ENCODE peak calls at places on chromosomes 3 and 15, in eight cellular contexts. W is GM23338, D is HCT116, M is GM23248, H is neural progenitor cell, N is hepatocyte, G is PC-3, B is SK-N-SH. O is an unnamed sample.

GRCh38 chr3:195129644-195130492 is 141.1 kb downstream of the XXYLT1 start:
- DNase-seq in W (no peak), D (no peak), M (no peak), H (no peak), N (no peak), G (no peak), B (no peak), O (no peak)

GRCh38 chr15:87848012-87848411 is 408.5 kb downstream of the NTRK3 start:
- DNase-seq in W (no peak), D (no peak), M (no peak), H (no peak), N (no peak), G (no peak), B (no peak), O (no peak)

GRCh38 chr15:97087337-97087736 is 756.8 kb downstream of the NR2F2 start:
- DNase-seq in W (no peak), D (no peak), M (no peak), H (no peak), N (no peak), G (no peak), B (no peak), O (no peak)

GRCh38 chr15:38193496-38193895 is 59.1 kb upstream of the SPRED1 start:
- DNase-seq in W (no peak), D (no peak), M (peak), H (no peak), N (no peak), G (peak), B (no peak), O (no peak)

GRCh38 chr3:164465172-164465571 is 613.1 kb downstream of the SI start:
- DNase-seq in W (no peak), D (no peak), M (peak), H (no peak), N (no peak), G (peak), B (no peak), O (no peak)

GRCh38 chr3:197680955-197681521 is 55.7 kb downstream of the RUBCN start:
- DNase-seq in W (peak), D (no peak), M (no peak), H (no peak), N (no peak), G (no peak), B (no peak), O (no peak)

GRCh38 chr15:57596978-57597377 is 5.3 kb downstream of the MYZAP start:
- DNase-seq in W (no peak), D (no peak), M (no peak), H (no peak), N (no peak), G (peak), B (no peak), O (no peak)

GRCh38 chr15:80659375-80659774 is 35.7 kb upstream of the ABHD17C start:
- DNase-seq in W (no peak), D (no peak), M (no peak), H (peak), N (no peak), G (peak), B (no peak), O (no peak)

GRCh38 chr3:140972833-140973232 is 31.2 kb downstream of the SLC25A36 start:
- DNase-seq in W (peak), D (no peak), M (peak), H (no peak), N (no peak), G (peak), B (no peak), O (peak)

GRCh38 chr15:76799760-76800159 is 105.4 kb downstream of the SCAPER start:
- DNase-seq in W (no peak), D (no peak), M (peak), H (no peak), N (no peak), G (peak), B (no peak), O (no peak)

GRCh38 chr15:95304874-95305271 is 1025.6 kb upstream of the NR2F2 start:
- DNase-seq in W (no peak), D (no peak), M (peak), H (no peak), N (no peak), G (no peak), B (no peak), O (no peak)

GRCh38 chr3:14482271-14482721 is 57.8 kb downstream of the GRIP2 start:
- DNase-seq in W (no peak), D (no peak), M (no peak), H (no peak), N (no peak), G (no peak), B (no peak), O (no peak)
- H3K4me2 ChIP-seq in W (no peak), D (no peak), M (no peak), H (no peak), N (no peak), G (no peak), B (no peak), O (no peak)

GRCh38 chr15:28783466-28783865 is 65.0 kb downstream of the GOLGA6L7 start:
- DNase-seq in W (no peak), D (no peak), M (no peak), H (no peak), N (no peak), G (no peak), B (no peak), O (no peak)
- TF ChIP-seq EZH2phosphoT487 in W (no peak), D (no peak), M (no peak), H (no peak), N (no peak), G (no peak), B (no peak), O (no peak)

GRCh38 chr3:15964605-15965061 is 166.9 kb upstream of the ANKRD28 start:
- DNase-seq in W (peak), D (no peak), M (peak), H (peak), N (no peak), G (peak), B (no peak), O (no peak)
- H3K4me3 ChIP-seq in W (no peak), D (no peak), M (peak), H (no peak), N (no peak), G (peak), B (no peak), O (no peak)

GRCh38 chr15:68531794-68532193 is 47.0 kb upstream of the CORO2B start:
- DNase-seq in W (no peak), D (no peak), M (no peak), H (no peak), N (no peak), G (no peak), B (no peak), O (no peak)
- H3K4me2 ChIP-seq in W (no peak), D (no peak), M (no peak), H (no peak), N (no peak), G (no peak), B (no peak), O (no peak)

O was measured in MM.1S.